ENCODE peak calls at places on chromosomes 5 and 9, in four cellular contexts. D is endodermal cell, O is GM03348, E is mammary epithelial cell. L is an unnamed sample.
A peak's percentile ranks its signal among the peaks of the same experiment; 100 is the strongest.

GRCh38 chr9:96150324-96151023 is 151.5 kb downstream of the HSD17B3 start:
- DNase-seq in E (no peak), O (no peak), D (no peak), L (no peak)

GRCh38 chr9:114078781-114079156 is 669 bp upstream of the AMBP start:
- DNase-seq in E (no peak), O (no peak), D (no peak), L (no peak)

GRCh38 chr5:88684136-88684500 is 198.9 kb downstream of the MEF2C start:
- DNase-seq in D (no peak), O (no peak), E (no peak), L (no peak)

GRCh38 chr5:535781-536698 is 11.8 kb upstream of the SLC9A3 start:
- DNase-seq in D (no peak), O (no peak), E (no peak), L (no peak)

GRCh38 chr5:143376911-143377838 is 26.3 kb downstream of the NR3C1 start:
- DNase-seq in D (peak; percentile 63), O (peak; percentile 41), E (peak; percentile 77), L (peak; percentile 85)

GRCh38 chr9:129506892-129507291 is 114.0 kb downstream of the C9orf50 start:
- DNase-seq in O (no peak), D (no peak), E (no peak), L (no peak)

GRCh38 chr5:150122536-150123481 is 32.8 kb downstream of the PDGFRB start:
- DNase-seq in E (no peak), D (no peak), O (no peak), L (no peak)

GRCh38 chr5:139901971-139902370 is 106.4 kb downstream of the PSD2 start:
- DNase-seq in O (no peak), D (peak; percentile 61), E (no peak), L (no peak)

GRCh38 chr5:143016777-143017374 is 246.7 kb downstream of the ARHGAP26 start:
- DNase-seq in D (peak; percentile 58), O (peak; percentile 31), E (peak; percentile 33), L (no peak)

GRCh38 chr5:127206320-127207113 is 84.1 kb upstream of the MEGF10 start:
- DNase-seq in E (peak; percentile 80), O (peak; percentile 31), D (no peak), L (peak; percentile 92)

GRCh38 chr9:89418882-89419641 is 78.9 kb downstream of the SEMA4D start:
- DNase-seq in D (no peak), O (no peak), E (no peak), L (no peak)

GRCh38 chr5:72109625-72110024 is 2.4 kb downstream of the MAP1B start:
- DNase-seq in E (no peak), D (no peak), O (peak; percentile 54), L (peak; percentile 6)

GRCh38 chr5:134127376-134127861 is 12.9 kb downstream of the TCF7 start:
- DNase-seq in E (peak; percentile 77), D (no peak), O (no peak), L (peak; percentile 69)